ENCODE peak calls at places on chromosomes 13 and 19, in nine cellular contexts. One of them, this sample, is unnamed.

GRCh38 chr19:23943411-23943810 is 28.7 kb downstream of the ZNF726 start:
- DNase-seq in H54: no peak
- DNase-seq in ovary: no peak
- DNase-seq in body of pancreas: no peak
- DNase-seq in heart left ventricle: no peak
- DNase-seq in prostate gland: no peak
- DNase-seq in tibial nerve: no peak
- DNase-seq in stomach: no peak
- DNase-seq in A549: no peak
- DNase-seq in this sample: no peak

GRCh38 chr19:46659151-46660007 is 1.6 kb downstream of the DACT3 start:
- DNase-seq in tibial nerve: no peak
- DNase-seq in heart left ventricle: peak
- DNase-seq in stomach: no peak
- DNase-seq in H54: no peak
- DNase-seq in A549: peak
- DNase-seq in ovary: peak
- DNase-seq in prostate gland: no peak
- DNase-seq in body of pancreas: peak
- DNase-seq in this sample: peak

GRCh38 chr19:17052439-17052838 is 22.8 kb downstream of the HAUS8 start:
- DNase-seq in H54: no peak
- DNase-seq in tibial nerve: no peak
- DNase-seq in heart left ventricle: no peak
- DNase-seq in ovary: no peak
- DNase-seq in stomach: peak
- DNase-seq in A549: no peak
- DNase-seq in body of pancreas: peak
- DNase-seq in prostate gland: peak
- DNase-seq in this sample: peak

GRCh38 chr19:1655131-1655981 is 2.9 kb upstream of the TCF3 start:
- DNase-seq in prostate gland: no peak
- DNase-seq in ovary: no peak
- DNase-seq in body of pancreas: no peak
- DNase-seq in stomach: no peak
- DNase-seq in H54: peak
- DNase-seq in A549: no peak
- DNase-seq in heart left ventricle: no peak
- DNase-seq in tibial nerve: no peak
- DNase-seq in this sample: peak

GRCh38 chr13:97975280-97975850 is 21.9 kb downstream of the IPO5 start:
- DNase-seq in A549: no peak
- DNase-seq in ovary: no peak
- DNase-seq in heart left ventricle: no peak
- DNase-seq in body of pancreas: no peak
- DNase-seq in tibial nerve: no peak
- DNase-seq in stomach: no peak
- DNase-seq in prostate gland: no peak
- DNase-seq in H54: no peak
- DNase-seq in this sample: no peak

GRCh38 chr19:41530761-41531301 is 45.1 kb upstream of the CEACAM21 start:
- DNase-seq in H54: no peak
- DNase-seq in body of pancreas: no peak
- DNase-seq in tibial nerve: no peak
- DNase-seq in heart left ventricle: peak
- DNase-seq in ovary: no peak
- DNase-seq in prostate gland: peak
- DNase-seq in A549: no peak
- DNase-seq in stomach: no peak
- DNase-seq in this sample: no peak

GRCh38 chr19:40519352-40520322 is 52.8 kb downstream of the SPTBN4 start:
- DNase-seq in prostate gland: no peak
- DNase-seq in ovary: no peak
- DNase-seq in body of pancreas: peak
- DNase-seq in H54: no peak
- DNase-seq in tibial nerve: no peak
- DNase-seq in heart left ventricle: no peak
- DNase-seq in A549: peak
- DNase-seq in stomach: peak
- DNase-seq in this sample: peak

GRCh38 chr13:80923907-80924306 is 583.0 kb upstream of the SPRY2 start:
- DNase-seq in stomach: no peak
- DNase-seq in heart left ventricle: no peak
- DNase-seq in ovary: no peak
- DNase-seq in A549: no peak
- DNase-seq in tibial nerve: no peak
- DNase-seq in prostate gland: no peak
- DNase-seq in body of pancreas: no peak
- DNase-seq in H54: no peak
- DNase-seq in this sample: no peak

GRCh38 chr19:41276231-41276630 is 12.1 kb downstream of the HNRNPUL1 start:
- DNase-seq in body of pancreas: no peak
- DNase-seq in tibial nerve: no peak
- DNase-seq in ovary: no peak
- DNase-seq in A549: no peak
- DNase-seq in heart left ventricle: no peak
- DNase-seq in stomach: no peak
- DNase-seq in H54: no peak
- DNase-seq in prostate gland: no peak
- DNase-seq in this sample: no peak

GRCh38 chr19:10113964-10114650 is 2.6 kb downstream of the P2RY11 start:
- DNase-seq in ovary: no peak
- DNase-seq in stomach: no peak
- DNase-seq in prostate gland: no peak
- DNase-seq in A549: no peak
- DNase-seq in tibial nerve: no peak
- DNase-seq in H54: no peak
- DNase-seq in heart left ventricle: no peak
- DNase-seq in body of pancreas: peak
- DNase-seq in this sample: peak
- TF ChIP-seq POLR2A in ovary: no peak
- TF ChIP-seq POLR2A in stomach: no peak
- TF ChIP-seq POLR2A in prostate gland: no peak
- TF ChIP-seq POLR2A in A549: no peak
- TF ChIP-seq POLR2A in tibial nerve: no peak
- TF ChIP-seq POLR2A in H54: peak
- TF ChIP-seq POLR2A in heart left ventricle: no peak
- TF ChIP-seq POLR2A in body of pancreas: no peak
- TF ChIP-seq POLR2A in this sample: peak

GRCh38 chr13:43877788-43878187 is 1.8 kb downstream of the CCDC122 start:
- DNase-seq in body of pancreas: no peak
- DNase-seq in ovary: no peak
- DNase-seq in heart left ventricle: no peak
- DNase-seq in stomach: no peak
- DNase-seq in tibial nerve: no peak
- DNase-seq in H54: no peak
- DNase-seq in A549: no peak
- DNase-seq in prostate gland: no peak
- DNase-seq in this sample: no peak

GRCh38 chr13:43880930-43881329 is 1.2 kb downstream of the LACC1 start:
- DNase-seq in heart left ventricle: no peak
- DNase-seq in tibial nerve: no peak
- DNase-seq in body of pancreas: no peak
- DNase-seq in H54: no peak
- DNase-seq in stomach: no peak
- DNase-seq in prostate gland: no peak
- DNase-seq in ovary: no peak
- DNase-seq in A549: no peak
- DNase-seq in this sample: no peak

GRCh38 chr13:43880451-43880850 is 747 bp downstream of the LACC1 start:
- DNase-seq in A549: no peak
- DNase-seq in H54: no peak
- DNase-seq in tibial nerve: no peak
- DNase-seq in prostate gland: no peak
- DNase-seq in stomach: no peak
- DNase-seq in heart left ventricle: no peak
- DNase-seq in ovary: no peak
- DNase-seq in body of pancreas: no peak
- DNase-seq in this sample: no peak

GRCh38 chr13:43878897-43879322 is 630 bp downstream of the CCDC122 start:
- DNase-seq in body of pancreas: peak
- DNase-seq in ovary: peak
- DNase-seq in prostate gland: peak
- DNase-seq in H54: peak
- DNase-seq in stomach: peak
- DNase-seq in heart left ventricle: peak
- DNase-seq in A549: peak
- DNase-seq in tibial nerve: peak
- DNase-seq in this sample: peak

DNA sequence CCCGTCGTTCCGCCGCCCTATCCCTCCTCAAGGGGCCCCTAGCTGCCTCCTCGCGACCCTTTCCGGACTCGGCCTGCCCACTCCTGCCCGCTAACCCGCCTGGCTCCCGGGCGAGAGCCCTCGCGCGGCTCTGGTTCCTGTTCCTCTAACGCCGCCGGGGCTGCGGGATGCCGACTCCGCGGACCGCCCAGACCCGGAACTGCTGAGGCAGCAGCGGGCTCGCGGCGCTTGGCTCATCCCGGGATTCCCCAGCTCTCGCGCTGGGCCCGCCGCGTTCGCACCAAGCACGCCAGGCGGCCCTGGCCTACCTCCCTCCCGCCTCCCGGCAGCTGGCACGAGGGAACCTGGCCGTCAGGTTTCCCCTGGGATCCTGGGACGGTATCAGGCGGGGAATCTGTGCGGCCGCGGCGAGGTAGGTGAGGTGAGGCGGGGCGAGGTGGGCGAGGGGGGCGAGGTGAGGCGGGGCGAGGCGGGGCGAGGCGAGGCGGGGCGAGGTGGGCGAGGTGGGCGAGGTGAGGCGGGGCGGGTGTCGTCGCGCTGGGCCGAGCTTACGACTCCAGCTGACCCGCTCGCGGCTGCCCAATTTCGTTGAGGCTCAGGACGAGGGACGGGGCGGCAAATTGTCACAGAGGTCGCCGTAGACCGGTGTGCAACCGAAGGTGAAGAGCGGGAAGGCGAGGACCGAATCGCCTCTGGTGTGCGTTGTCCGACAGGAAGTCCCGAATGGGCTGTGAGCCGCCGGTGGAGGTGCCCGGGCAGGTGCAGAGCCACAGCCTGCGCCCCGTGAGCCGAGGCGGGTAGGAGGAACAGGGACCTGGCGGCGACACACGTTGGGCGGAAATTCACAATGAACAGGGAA is at the start of the genes CCDC122 and LACC1:
- DNase-seq in prostate gland: peak
- DNase-seq in H54: peak
- DNase-seq in A549: peak
- DNase-seq in tibial nerve: peak
- DNase-seq in ovary: peak
- DNase-seq in stomach: peak
- DNase-seq in body of pancreas: peak
- DNase-seq in heart left ventricle: peak
- DNase-seq in this sample: peak
- TF ChIP-seq POLR2A in prostate gland: peak
- TF ChIP-seq POLR2A in H54: peak
- TF ChIP-seq POLR2A in A549: peak
- TF ChIP-seq POLR2A in tibial nerve: no peak
- TF ChIP-seq POLR2A in ovary: peak
- TF ChIP-seq POLR2A in stomach: no peak
- TF ChIP-seq POLR2A in body of pancreas: peak
- TF ChIP-seq POLR2A in heart left ventricle: no peak
- TF ChIP-seq POLR2A in this sample: peak

DNA sequence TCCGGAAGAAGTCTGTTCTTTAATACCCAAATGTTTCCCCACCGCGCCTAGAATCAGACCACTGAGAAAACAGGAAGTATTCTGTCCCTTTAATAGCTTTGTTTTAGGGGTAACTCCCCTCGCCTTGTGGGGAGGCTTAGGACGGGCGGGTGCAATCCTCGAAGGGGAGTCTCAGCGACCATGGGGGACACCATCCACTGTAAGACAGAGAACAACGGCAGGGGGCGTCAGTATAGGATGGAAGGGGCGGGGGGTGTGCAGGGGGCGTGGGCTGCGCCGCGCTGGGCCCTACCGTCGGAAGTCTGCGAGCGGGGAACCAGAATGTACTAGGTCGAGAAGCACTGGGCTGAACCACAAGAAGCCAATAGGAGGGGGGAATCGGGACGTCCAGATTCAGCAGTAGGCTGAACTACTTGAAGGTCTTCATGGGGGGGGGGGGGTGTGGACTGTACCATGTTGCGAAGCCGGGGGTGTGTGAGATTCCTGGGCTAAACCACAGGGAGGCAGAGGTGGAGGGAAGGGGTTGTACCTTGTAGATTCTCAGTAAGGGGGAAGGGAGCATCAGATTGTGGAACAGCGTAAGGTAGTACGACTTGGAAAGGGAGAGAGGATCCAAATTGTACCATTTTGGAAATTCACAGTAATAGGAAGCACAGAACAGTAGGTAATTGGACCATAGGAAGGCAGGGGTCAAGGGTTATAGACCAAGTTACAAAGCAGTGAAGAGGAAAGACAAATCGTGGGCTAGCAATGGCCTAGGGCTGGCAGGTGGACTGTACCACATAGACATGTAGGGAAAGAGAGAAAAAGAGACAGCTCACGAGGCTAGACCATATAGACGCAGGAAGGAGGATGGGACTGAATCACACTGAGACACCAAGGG is 1.0 kb upstream of the DBP start:
- DNase-seq in heart left ventricle: peak
- DNase-seq in stomach: peak
- DNase-seq in prostate gland: peak
- DNase-seq in H54: no peak
- DNase-seq in A549: peak
- DNase-seq in body of pancreas: peak
- DNase-seq in tibial nerve: no peak
- DNase-seq in ovary: peak
- DNase-seq in this sample: peak
- TF ChIP-seq POLR2A in heart left ventricle: no peak
- TF ChIP-seq POLR2A in stomach: no peak
- TF ChIP-seq POLR2A in prostate gland: peak
- TF ChIP-seq POLR2A in H54: peak
- TF ChIP-seq POLR2A in A549: no peak
- TF ChIP-seq POLR2A in body of pancreas: peak
- TF ChIP-seq POLR2A in tibial nerve: peak
- TF ChIP-seq POLR2A in ovary: peak
- TF ChIP-seq POLR2A in this sample: no peak

DNA sequence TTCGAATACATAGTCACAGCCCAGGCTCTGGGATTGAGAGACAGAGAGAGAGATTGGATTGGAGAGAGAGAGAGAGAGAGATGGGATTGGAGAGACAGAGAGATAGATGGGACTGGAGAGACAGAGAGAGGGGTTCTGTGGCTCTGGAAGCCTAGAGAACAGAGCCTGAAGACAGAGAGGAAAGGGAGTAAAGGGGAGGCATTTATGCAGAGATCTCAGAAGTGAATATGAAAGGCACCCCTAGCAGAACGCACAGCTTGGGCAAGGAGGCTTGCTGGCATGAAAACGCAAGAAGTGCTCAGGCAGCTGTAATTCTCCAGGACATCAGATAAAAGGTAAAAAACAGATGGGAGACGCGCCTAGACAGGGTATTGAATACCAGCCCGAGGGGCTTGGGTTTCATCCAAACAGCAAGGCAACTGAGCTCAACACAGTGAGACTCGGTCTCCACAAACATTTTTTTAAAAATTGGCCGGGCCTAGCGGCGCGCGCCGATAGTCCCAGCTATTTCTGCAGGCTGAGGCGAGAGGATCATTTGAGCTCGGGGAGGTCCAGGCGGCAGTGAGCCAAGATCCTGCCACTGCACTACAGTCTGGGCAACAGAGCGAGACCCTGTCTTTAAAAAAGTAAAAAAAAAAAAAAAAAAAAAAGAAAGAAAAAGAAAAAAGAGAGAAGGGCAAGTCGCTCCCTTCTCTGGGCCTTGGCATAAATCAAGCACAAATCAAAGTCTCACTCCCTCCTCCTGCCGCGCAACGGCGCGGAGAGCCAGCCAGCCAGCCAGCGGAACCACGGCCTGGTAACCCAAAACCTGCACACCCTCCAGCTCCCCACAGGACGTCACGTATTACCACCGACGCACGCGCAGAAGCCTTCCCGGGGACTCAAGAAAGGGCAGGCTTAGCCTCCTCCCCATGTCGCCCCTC is 769 bp upstream of the PPP2R1A start:
- DNase-seq in prostate gland: peak
- DNase-seq in A549: no peak
- DNase-seq in H54: no peak
- DNase-seq in body of pancreas: no peak
- DNase-seq in tibial nerve: no peak
- DNase-seq in ovary: no peak
- DNase-seq in stomach: no peak
- DNase-seq in heart left ventricle: peak
- DNase-seq in this sample: no peak
- TF ChIP-seq POLR2A in prostate gland: peak
- TF ChIP-seq POLR2A in A549: peak
- TF ChIP-seq POLR2A in H54: peak
- TF ChIP-seq POLR2A in body of pancreas: peak
- TF ChIP-seq POLR2A in tibial nerve: peak
- TF ChIP-seq POLR2A in ovary: peak
- TF ChIP-seq POLR2A in stomach: no peak
- TF ChIP-seq POLR2A in heart left ventricle: no peak
- TF ChIP-seq POLR2A in this sample: no peak